ENCODE peak calls at places on chromosomes 13 and 19, in seven cellular contexts. Q, H, R, I, A, B and J are unnamed samples.

GRCh38 chr19:49150106-49150943 is 4.9 kb downstream of the HRC start:
- DNase-seq in I (peak), H (peak), Q (peak), A (no peak), B (peak), R (no peak), J (peak)

GRCh38 chr19:30783936-30784335 is 411.8 kb downstream of the ZNF536 start:
- DNase-seq in Q (no peak), I (no peak), A (no peak), B (no peak), R (no peak), H (no peak), J (no peak)

GRCh38 chr19:46739290-46739771 is 6.5 kb upstream of the FKRP start:
- DNase-seq in Q (no peak), A (no peak), H (peak), R (no peak), B (peak), I (peak), J (no peak)

GRCh38 chr19:4981681-4981958 is 12.7 kb downstream of the KDM4B start:
- DNase-seq in R (no peak), H (no peak), Q (no peak), B (no peak), A (no peak), I (no peak), J (no peak)

GRCh38 chr19:45474941-45475516 is 7.2 kb downstream of the FOSB start:
- DNase-seq in H (no peak), R (no peak), I (no peak), Q (no peak), A (no peak), B (no peak), J (no peak)

GRCh38 chr13:24709186-24709913 is 29.1 kb downstream of the ATP12A start:
- DNase-seq in A (no peak), I (no peak), Q (peak), B (no peak), R (no peak), H (no peak), J (no peak)

GRCh38 chr13:114082849-114083645 is 49.4 kb downstream of the RASA3 start:
- DNase-seq in Q (no peak), B (no peak), A (no peak), R (no peak), H (no peak), I (no peak), J (no peak)

GRCh38 chr19:49888478-49888901 is 8.2 kb downstream of the IL4I1 start:
- DNase-seq in A (peak), H (no peak), R (no peak), I (no peak), Q (peak), B (no peak), J (no peak)

GRCh38 chr19:11849264-11849615 is 714 bp downstream of the ZNF439 start:
- DNase-seq in I (no peak), B (no peak), H (no peak), A (no peak), Q (no peak), R (no peak), J (no peak)

GRCh38 chr13:95535243-95535642 is 17.3 kb upstream of the CLDN10 start:
- DNase-seq in A (no peak), B (no peak), R (peak), H (no peak), Q (peak), I (no peak), J (peak)

GRCh38 chr19:55254625-55254977 is 4.2 kb downstream of the PPP6R1 start:
- DNase-seq in H (no peak), I (no peak), R (no peak), Q (no peak), A (no peak), B (no peak), J (no peak)

GRCh38 chr19:29812080-29812880 is 489 bp downstream of the CCNE1 start:
- DNase-seq in I (peak), A (no peak), Q (no peak), R (no peak), B (no peak), H (no peak), J (no peak)

GRCh38 chr19:12140545-12141404 is 625 bp upstream of the ZNF20 start:
- DNase-seq in A (peak), B (peak), Q (peak), H (peak), R (peak), I (peak), J (peak)

GRCh38 chr19:28553005-28553404 is 659.9 kb downstream of the UQCRFS1 start:
- DNase-seq in I (no peak), B (no peak), A (no peak), Q (no peak), H (no peak), R (no peak), J (no peak)

GRCh38 chr13:105329359-105329758 is 1206.1 kb downstream of the EFNB2 start:
- DNase-seq in R (no peak), I (no peak), Q (no peak), H (no peak), A (no peak), B (no peak), J (no peak)

GRCh38 chr13:19818223-19818842 is 35.6 kb upstream of the PSPC1 start:
- DNase-seq in A (no peak), B (no peak), R (no peak), H (no peak), Q (peak), I (peak), J (peak)

GRCh38 chr19:55358943-55359908 is 3.8 kb downstream of the GARIN5B start:
- DNase-seq in H (no peak), Q (no peak), A (no peak), I (no peak), R (no peak), B (no peak), J (no peak)

GRCh38 chr13:19591864-19592263 is 30.5 kb upstream of the TPTE2 start:
- DNase-seq in A (no peak), B (no peak), H (no peak), I (no peak), Q (no peak), R (no peak), J (no peak)

GRCh38 chr19:40831502-40832430 is 18.5 kb downstream of the CYP2A6 start:
- DNase-seq in Q (peak), B (no peak), A (peak), R (peak), I (no peak), H (no peak), J (peak)

GRCh38 chr19:18590273-18591272 is 2.0 kb downstream of the REX1BD start:
- DNase-seq in H (peak), R (no peak), B (peak), Q (no peak), I (peak), A (no peak), J (no peak)

GRCh38 chr19:46384396-46384795 is 29.0 kb downstream of the CCDC8 start:
- DNase-seq in R (no peak), B (no peak), H (no peak), Q (no peak), A (no peak), I (no peak), J (no peak)